ENCODE peak calls at places on chromosomes 16 and 17, in ten cellular contexts. H is tibial nerve, T is foreskin fibroblast, J is GM13977, X is endothelial cell, Y is AG10803, C is neural crest cell, B is MCF 10A, L is HCT116, I is fibroblast of the aortic adventitia. K is an unnamed sample.

GRCh38 chr17:9677411-9677810 is 32.1 kb downstream of the USP43 start:
- DNase-seq in L (no peak), J (no peak), T (no peak), B (peak), C (no peak), H (no peak), I (no peak), X (no peak), Y (no peak), K (no peak)

GRCh38 chr17:45948498-45948880 is 50.6 kb upstream of the STH start:
- DNase-seq in I (peak), H (no peak), L (no peak), Y (no peak), X (no peak), J (no peak), T (no peak), C (no peak), B (no peak), K (no peak)

GRCh38 chr17:13266596-13266995 is 248.8 kb upstream of the ELAC2 start:
- DNase-seq in T (peak), C (no peak), L (no peak), I (peak), X (no peak), H (no peak), B (no peak), Y (peak), J (no peak), K (no peak)

GRCh38 chr17:80477647-80478478 is 1.5 kb upstream of the NPTX1 start:
- DNase-seq in T (peak), L (no peak), I (peak), Y (peak), H (no peak), J (peak), X (peak), C (peak), B (no peak), K (peak)

GRCh38 chr17:71821512-71821911 is 299.3 kb upstream of the SOX9 start:
- DNase-seq in Y (no peak), H (no peak), B (no peak), J (no peak), T (no peak), C (no peak), L (no peak), I (no peak), X (no peak), K (no peak)

GRCh38 chr17:82215095-82215971 is 2.7 kb upstream of the CCDC57 start:
- DNase-seq in B (no peak), T (peak), I (no peak), L (no peak), J (peak), Y (peak), C (no peak), H (no peak), X (no peak), K (no peak)

GRCh38 chr17:80892900-80893603 is 98.6 kb upstream of the CHMP6 start:
- DNase-seq in J (no peak), C (no peak), I (peak), T (peak), H (no peak), L (peak), X (no peak), Y (peak), B (peak), K (no peak)

GRCh38 chr17:81429813-81430510 is 34.7 kb downstream of the BAHCC1 start:
- DNase-seq in H (no peak), C (peak), L (no peak), Y (peak), I (peak), J (no peak), T (peak), X (no peak), B (peak), K (no peak)

GRCh38 chr16:685967-686366 is 1.8 kb upstream of the JMJD8 start:
- DNase-seq in L (no peak), H (no peak), X (peak), Y (peak), J (no peak), I (peak), C (peak), B (peak), T (peak), K (peak)

GRCh38 chr17:32596666-32597065 is 109.9 kb downstream of the CDK5R1 start:
- DNase-seq in C (no peak), L (no peak), T (peak), B (no peak), H (no peak), X (no peak), J (peak), I (no peak), Y (no peak), K (no peak)

GRCh38 chr16:61332461-61332860 is 703.8 kb downstream of the CDH8 start:
- DNase-seq in L (no peak), C (no peak), T (no peak), I (no peak), B (no peak), J (no peak), X (no peak), H (no peak), Y (no peak), K (no peak)

GRCh38 chr16:30533146-30533522 is 1.5 kb downstream of the ZNF747 start:
- DNase-seq in C (no peak), B (no peak), I (no peak), Y (no peak), H (no peak), T (no peak), J (no peak), X (no peak), L (no peak), K (no peak)

GRCh38 chr16:20880867-20881866 is 19.0 kb downstream of the DCUN1D3 start:
- DNase-seq in J (no peak), C (no peak), X (no peak), H (no peak), L (no peak), I (no peak), Y (no peak), B (no peak), T (no peak), K (no peak)

GRCh38 chr16:87201052-87201451 is 116.1 kb downstream of the C16orf95 start:
- DNase-seq in J (no peak), B (peak), C (no peak), I (peak), Y (peak), X (no peak), H (peak), L (no peak), T (peak), K (peak)

GRCh38 chr16:85391175-85391707 is 221.9 kb upstream of the GSE1 start:
- DNase-seq in C (no peak), L (no peak), I (no peak), H (no peak), B (no peak), T (no peak), Y (no peak), J (no peak), X (peak), K (no peak)

GRCh38 chr16:14302399-14303181 is 231.5 kb downstream of the MRTFB start:
- DNase-seq in C (peak), Y (no peak), J (peak), X (peak), T (peak), B (no peak), L (no peak), H (no peak), I (no peak), K (peak)

GRCh38 chr16:86217001-86217890 is 293.1 kb upstream of the FOXF1 start:
- DNase-seq in J (no peak), T (no peak), L (no peak), C (no peak), I (no peak), Y (no peak), H (no peak), X (no peak), B (no peak), K (no peak)

GRCh38 chr17:31903401-31903800 is 1.9 kb upstream of the UTP6 start:
- DNase-seq in I (no peak), J (no peak), X (no peak), H (no peak), Y (no peak), B (no peak), T (no peak), C (no peak), L (no peak), K (no peak)

GRCh38 chr17:72826602-72827001 is 265.9 kb downstream of the SLC39A11 start:
- DNase-seq in B (no peak), L (peak), X (no peak), Y (no peak), I (no peak), H (no peak), T (peak), C (no peak), J (no peak), K (no peak)
- TF ChIP-seq CTCF in B (no peak), L (peak), X (peak), Y (no peak), I (no peak), H (no peak), T (no peak), C (peak), J (no peak), K (no peak)

DNA sequence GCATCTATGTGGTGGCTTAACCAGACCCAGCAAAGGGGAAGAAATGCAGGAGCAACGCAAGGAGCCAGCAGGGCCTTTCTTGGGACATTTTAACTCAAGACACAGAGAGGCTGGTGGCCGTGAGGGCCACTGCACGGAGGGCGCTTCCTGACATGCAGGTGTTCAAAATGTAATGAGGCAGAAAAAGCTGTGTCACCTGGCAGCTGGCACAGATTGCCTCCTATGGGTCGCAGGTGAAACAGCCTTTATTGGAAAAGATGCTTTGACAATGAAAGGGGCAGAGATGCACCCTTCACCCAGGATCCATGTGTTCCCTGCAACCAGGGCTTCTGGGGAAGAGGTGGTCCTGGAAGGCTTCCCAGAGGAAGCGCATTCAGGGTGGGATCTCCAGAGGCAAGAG is 219.3 kb downstream of the XYLT1 start:
- DNase-seq in B (no peak), H (no peak), X (no peak), I (no peak), Y (no peak), T (no peak), C (no peak), J (no peak), L (no peak), K (no peak)
- TF ChIP-seq CTCF in B (no peak), H (no peak), X (no peak), I (no peak), Y (no peak), T (no peak), C (no peak), J (peak), L (peak), K (no peak)

DNA sequence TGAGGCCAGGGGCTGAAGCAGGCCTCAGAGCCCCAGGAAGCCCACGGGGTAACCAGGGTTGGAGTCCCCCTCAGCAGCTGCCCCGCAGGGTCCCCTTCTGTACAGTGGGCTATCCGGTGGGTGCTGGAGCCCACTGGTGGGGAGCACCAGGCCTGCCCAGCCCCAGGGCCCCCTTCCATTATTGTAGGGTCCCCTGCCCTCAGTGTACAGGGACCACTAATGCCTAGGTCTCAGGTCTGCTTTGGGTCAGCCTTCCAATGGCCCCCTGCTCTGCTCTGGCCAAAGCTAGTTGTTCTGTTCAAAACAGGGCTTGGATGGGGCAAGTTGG is 1.1 kb downstream of the ADAM11 start:
- DNase-seq in J (no peak), I (no peak), X (no peak), B (no peak), C (no peak), H (no peak), Y (no peak), L (no peak), T (no peak), K (no peak)
- TF ChIP-seq CTCF in J (no peak), I (no peak), X (no peak), B (no peak), C (no peak), H (no peak), Y (no peak), L (no peak), T (no peak), K (no peak)

GRCh38 chr17:8187517-8188407 is 2.2 kb downstream of the BORCS6 start:
- DNase-seq in L (peak), B (peak), X (peak), C (peak), J (peak), Y (peak), I (peak), T (peak), H (peak), K (peak)

GRCh38 chr17:8188408-8188839 is 1.6 kb downstream of the BORCS6 start:
- DNase-seq in T (no peak), X (no peak), B (peak), H (no peak), C (no peak), Y (no peak), J (no peak), L (no peak), I (no peak), K (no peak)

GRCh38 chr17:8190506-8190905 is 526 bp upstream of the BORCS6 start:
- DNase-seq in J (no peak), L (no peak), Y (no peak), C (no peak), I (no peak), B (no peak), T (no peak), H (no peak), X (no peak), K (no peak)

GRCh38 chr17:8189041-8189710 is 804 bp downstream of the BORCS6 start:
- DNase-seq in T (peak), B (peak), J (no peak), Y (peak), I (peak), L (no peak), X (peak), C (no peak), H (no peak), K (peak)

DNA sequence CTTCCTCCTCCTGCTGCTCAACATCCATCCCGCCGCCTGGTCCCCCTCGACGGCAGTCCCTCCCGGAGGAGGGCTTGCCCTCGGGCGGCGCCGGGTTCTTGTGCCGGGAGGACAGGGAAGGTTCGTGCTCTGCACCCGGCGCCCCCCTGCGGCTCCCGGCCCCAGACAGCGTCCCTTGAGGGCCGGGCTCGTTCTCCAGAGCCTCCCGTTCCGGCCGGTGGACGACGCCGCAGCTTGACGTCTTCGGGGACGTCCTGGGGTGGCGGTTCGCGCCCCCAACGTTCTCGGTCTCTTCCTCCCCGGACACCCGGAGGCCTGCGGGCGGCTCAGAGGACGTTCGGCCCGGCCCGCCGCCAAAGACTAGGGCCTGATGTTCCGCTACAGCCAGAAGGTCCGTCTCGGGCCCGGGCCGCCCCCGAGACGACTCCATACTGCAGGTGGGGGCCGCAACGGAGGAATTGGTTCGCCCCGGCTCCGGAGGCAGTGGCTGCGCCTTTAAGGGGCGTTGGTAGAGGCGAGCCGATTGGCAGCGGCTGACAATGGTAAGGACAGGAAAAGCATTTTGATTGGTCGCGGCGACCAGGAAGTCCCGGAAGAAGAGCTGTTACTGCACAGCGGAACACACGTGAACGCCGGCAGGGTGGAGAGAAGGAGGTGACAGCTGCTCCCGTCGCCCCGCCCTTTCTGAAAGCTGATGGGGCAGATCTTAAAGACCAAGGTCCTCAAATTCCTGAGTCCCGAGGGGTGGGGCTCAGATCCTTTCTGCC is at the start of gene BORCS6:
- DNase-seq in H (peak), C (peak), X (peak), Y (peak), L (peak), I (peak), T (peak), J (peak), B (peak), K (peak)
- TF ChIP-seq CTCF in H (no peak), C (no peak), X (no peak), Y (no peak), L (no peak), I (peak), T (no peak), J (peak), B (no peak), K (no peak)

K was measured in transverse colon.